ENCODE peak calls at places on chromosomes 16 and 17, in four cellular contexts. O is stomach, Q is nephron progenitor cell, P is GM18507. J is an unnamed sample.

GRCh38 chr16:1470543-1471251 is 4.1 kb downstream of the CLCN7 start:
- DNase-seq in Q (no peak), P (no peak), O (no peak), J (no peak)

GRCh38 chr17:15048381-15048780 is 216.7 kb downstream of the PMP22 start:
- DNase-seq in O (no peak), P (no peak), Q (no peak), J (no peak)

GRCh38 chr17:57553525-57553924 is 191.6 kb downstream of the CCDC182 start:
- DNase-seq in O (no peak), Q (no peak), P (no peak), J (no peak)

GRCh38 chr17:44400226-44400847 is 10.9 kb upstream of the ITGA2B start:
- DNase-seq in Q (no peak), P (no peak), O (no peak), J (no peak)

GRCh38 chr17:81073967-81074366 is 39.0 kb downstream of the BAIAP2 start:
- DNase-seq in O (no peak), Q (no peak), P (no peak), J (no peak)

GRCh38 chr17:65332779-65333178 is 195.6 kb downstream of the RGS9 start:
- DNase-seq in Q (no peak), P (no peak), O (no peak), J (no peak)

GRCh38 chr16:4648917-4649316 is 24.3 kb downstream of the MGRN1 start:
- DNase-seq in O (no peak), Q (no peak), P (no peak), J (no peak)

GRCh38 chr17:77609553-77610517 is 348.7 kb upstream of the TNRC6C start:
- DNase-seq in O (no peak), Q (no peak), P (peak; percentile 39), J (no peak)

GRCh38 chr17:45924332-45924820 is 30.0 kb downstream of the MAPT start:
- DNase-seq in P (no peak), Q (no peak), O (no peak), J (no peak)

GRCh38 chr16:64278196-64278595 is 843.7 kb downstream of the CDH11 start:
- DNase-seq in P (no peak), O (no peak), Q (no peak), J (no peak)

GRCh38 chr17:72514888-72515287 is 394.1 kb downstream of the SOX9 start:
- DNase-seq in P (no peak), O (no peak), Q (no peak), J (peak; percentile 40)

GRCh38 chr16:47461598-47462266 is 601 bp downstream of the PHKB start:
- DNase-seq in Q (peak; percentile 31), P (no peak), O (no peak), J (no peak)

GRCh38 chr16:75062135-75062943 is 54.2 kb downstream of the LDHD start:
- DNase-seq in Q (no peak), P (no peak), O (peak; percentile 96), J (no peak)

GRCh38 chr16:2963074-2963610 is 933 bp upstream of the KREMEN2 start:
- DNase-seq in Q (peak; percentile 56), P (no peak), O (no peak), J (no peak)

GRCh38 chr17:56629450-56630187 is 36.1 kb downstream of the NOG start:
- DNase-seq in O (no peak), P (no peak), Q (peak; percentile 17), J (no peak)

GRCh38 chr16:65749566-65749965 is 616.9 kb upstream of the CDH5 start:
- DNase-seq in Q (no peak), P (no peak), O (no peak), J (no peak)

GRCh38 chr17:39745335-39746144 is 7.8 kb downstream of the GRB7 start:
- DNase-seq in O (no peak), P (no peak), Q (no peak), J (no peak)

GRCh38 chr17:66373944-66374817 is 71.8 kb downstream of the PRKCA start:
- DNase-seq in O (no peak), Q (peak; percentile 14), P (no peak), J (no peak)

GRCh38 chr17:72145972-72146755 is 25.3 kb downstream of the SOX9 start:
- DNase-seq in P (no peak), Q (no peak), O (no peak), J (no peak)

GRCh38 chr17:53765609-53766008 is 57.1 kb upstream of the KIF2B start:
- DNase-seq in Q (no peak), O (no peak), P (no peak), J (no peak)

GRCh38 chr16:4404247-4404966 is 12.0 kb downstream of the CORO7 start:
- DNase-seq in O (peak; percentile 60), P (no peak), Q (peak; percentile 81), J (no peak)

GRCh38 chr17:21291862-21292261 is 7.4 kb downstream of the MAP2K3 start:
- DNase-seq in O (no peak), P (no peak), Q (no peak), J (no peak)

GRCh38 chr16:53785044-53785443 is 81.1 kb downstream of the FTO start:
- DNase-seq in O (no peak), P (no peak), Q (no peak), J (no peak)

GRCh38 chr17:65530985-65531507 is 30.4 kb downstream of the AXIN2 start:
- DNase-seq in O (no peak), P (no peak), Q (peak; percentile 53), J (no peak)

GRCh38 chr16:14111713-14112538 is 40.8 kb downstream of the MRTFB start:
- DNase-seq in Q (no peak), P (no peak), O (peak; percentile 57), J (peak; percentile 7)

GRCh38 chr17:16106161-16106891 is 106.7 kb downstream of the TTC19 start:
- DNase-seq in Q (no peak), O (no peak), P (no peak), J (no peak)

GRCh38 chr17:8894673-8895578 is 27.5 kb upstream of the PIK3R6 start:
- DNase-seq in Q (peak; percentile 63), P (peak; percentile 55), O (peak; percentile 70), J (no peak)

GRCh38 chr16:49441366-49441780 is 67.8 kb downstream of the C16orf78 start:
- DNase-seq in P (peak; percentile 72), O (peak; percentile 47), Q (peak; percentile 40), J (no peak)

GRCh38 chr16:87538594-87538993 is 45.8 kb upstream of the ZCCHC14 start:
- DNase-seq in O (no peak), P (no peak), Q (no peak), J (no peak)

GRCh38 chr17:8062435-8062806 is 23.6 kb downstream of the ALOX15B start:
- DNase-seq in O (no peak), P (no peak), Q (no peak), J (no peak)

GRCh38 chr17:71740866-71741265 is 380.0 kb upstream of the SOX9 start:
- DNase-seq in O (no peak), P (no peak), Q (no peak), J (no peak)

GRCh38 chr17:72977768-72978417 is 114.6 kb downstream of the SLC39A11 start:
- DNase-seq in O (no peak), P (no peak), Q (no peak), J (no peak)

GRCh38 chr17:1181769-1182137 is 2.0 kb upstream of the ABR start:
- DNase-seq in P (no peak), Q (no peak), O (no peak), J (no peak)

J was measured in amygdala.